ENCODE peak calls at places on chromosomes 16 and 17, in eight cellular contexts. R is neural progenitor cell; O is cardiac muscle cell; B is CD8-positive, alpha-beta T cell; N is thoracic aorta; C is heart left ventricle; W is testis; J is Caco-2. D is an unnamed sample. For H3K4me1 and H3K36me3, the result is how much of the 10 kb centered on the place peaks cover.

GRCh38 chr16:84851192-84852127 is 31.7 kb downstream of the CRISPLD2 start:
- DNase-seq in C (no peak), W (no peak), B (no peak), J (peak), N (no peak), R (no peak), O (peak), D (peak)

GRCh38 chr17:61974115-61974514 is 46.3 kb upstream of the INTS2 start:
- DNase-seq in O (no peak), W (no peak), J (no peak), B (no peak), N (no peak), C (no peak), R (no peak), D (no peak)

GRCh38 chr17:34723875-34724274 is 144.5 kb downstream of the TMEM132E start:
- DNase-seq in O (no peak), B (no peak), W (no peak), R (no peak), J (no peak), N (no peak), C (no peak), D (no peak)

GRCh38 chr16:391885-392335 is 5.1 kb upstream of the NME4 start:
- DNase-seq in O (peak), W (peak), R (peak), J (peak), B (peak), C (peak), N (no peak), D (peak)

GRCh38 chr17:74373838-74374606 is 6.7 kb downstream of the GPR142 start:
- DNase-seq in B (no peak), W (no peak), R (no peak), J (peak), C (no peak), N (no peak), O (no peak), D (no peak)

GRCh38 chr17:61235001-61235820 is 164.4 kb upstream of the TBX2 start:
- DNase-seq in B (no peak), C (no peak), N (no peak), J (no peak), R (no peak), O (no peak), W (no peak), D (no peak)

GRCh38 chr16:15031596-15031995 is 24.3 kb downstream of the NTAN1 start:
- DNase-seq in J (no peak), W (no peak), N (no peak), R (no peak), O (no peak), C (no peak), B (no peak), D (no peak)

GRCh38 chr16:72989203-72989991 is 58.5 kb downstream of the ZFHX3 start:
- DNase-seq in B (no peak), R (no peak), N (no peak), O (peak), W (peak), J (no peak), C (no peak), D (peak)

GRCh38 chr17:72297326-72298115 is 176.7 kb downstream of the SOX9 start:
- DNase-seq in R (no peak), O (peak), N (no peak), W (peak), C (peak), J (no peak), B (no peak), D (peak)

GRCh38 chr16:84228321-84228838 is 11.4 kb downstream of the KCNG4 start:
- DNase-seq in R (peak), B (no peak), N (peak), W (peak), C (peak), O (peak), J (no peak), D (peak)

GRCh38 chr16:10949424-10949970 is 5.1 kb downstream of the CLEC16A start:
- DNase-seq in N (no peak), J (no peak), R (peak), O (peak), W (no peak), C (no peak), B (no peak), D (no peak)

GRCh38 chr16:70703041-70703834 is 17.4 kb upstream of the MTSS2 start:
- DNase-seq in B (no peak), J (no peak), R (peak), W (no peak), O (peak), C (peak), N (peak), D (peak)

GRCh38 chr16:83336630-83337029 is 471.1 kb upstream of the HSBP1 start:
- DNase-seq in O (peak), J (no peak), R (no peak), C (no peak), W (no peak), N (no peak), B (no peak), D (no peak)

GRCh38 chr16:57049678-57050077 is 42.7 kb upstream of the CPNE2 start:
- DNase-seq in W (no peak), B (no peak), C (no peak), N (no peak), J (no peak), O (no peak), R (no peak), D (no peak)

GRCh38 chr16:80948886-80949502 is 57.7 kb downstream of the CMC2 start:
- DNase-seq in O (peak), R (peak), N (no peak), J (peak), C (peak), B (no peak), W (peak), D (peak)

GRCh38 chr16:58284488-58284887 is 10.3 kb downstream of the PRSS54 start:
- DNase-seq in R (no peak), N (no peak), W (no peak), B (no peak), J (no peak), O (no peak), C (no peak), D (no peak)

GRCh38 chr17:32496348-32497078 is 9.7 kb downstream of the CDK5R1 start:
- DNase-seq in W (no peak), O (peak), C (peak), J (no peak), B (no peak), N (no peak), R (no peak), D (peak)

GRCh38 chr17:69593716-69594115 is 179.2 kb downstream of the MAP2K6 start:
- DNase-seq in B (no peak), W (no peak), R (no peak), O (no peak), J (no peak), N (no peak), C (no peak), D (no peak)

GRCh38 chr17:3335876-3336275 is 37.7 kb upstream of the OR3A1 start:
- DNase-seq in R (no peak), C (no peak), B (no peak), W (no peak), N (no peak), J (peak), O (no peak), D (no peak)

GRCh38 chr16:89052824-89053724 is 40.6 kb upstream of the ACSF3 start:
- DNase-seq in W (no peak), B (no peak), O (no peak), N (no peak), C (no peak), R (no peak), J (peak), D (no peak)

GRCh38 chr17:3865166-3865565 is 19.1 kb upstream of the NCBP3 start:
- DNase-seq in W (no peak), O (peak), J (no peak), N (no peak), R (no peak), B (no peak), C (peak), D (no peak)

GRCh38 chr17:16419074-16419928 is 3.9 kb downstream of the TRPV2 start:
- DNase-seq in C (no peak), R (no peak), J (no peak), O (peak), N (no peak), W (no peak), B (peak), D (peak)

GRCh38 chr16:69934751-69935150 is 16.4 kb upstream of the CLEC18A start:
- DNase-seq in N (no peak), R (no peak), J (no peak), C (no peak), O (no peak), B (no peak), W (no peak), D (no peak)

GRCh38 chr16:85917959-85918358 is 19.0 kb downstream of the IRF8 start:
- DNase-seq in R (no peak), B (no peak), C (no peak), J (no peak), O (no peak), W (no peak), N (no peak), D (no peak)

GRCh38 chr16:2799852-2800226 is 1.6 kb downstream of the PRSS41 start:
- DNase-seq in O (no peak), R (no peak), W (no peak), C (no peak), B (no peak), J (peak), N (no peak), D (no peak)

GRCh38 chr17:13365331-13365730 is 236.4 kb downstream of the HS3ST3A1 start:
- DNase-seq in J (no peak), R (no peak), N (no peak), W (no peak), C (no peak), B (no peak), O (peak), D (no peak)

GRCh38 chr16:79316004-79316458 is 284.5 kb downstream of the MAF start:
- DNase-seq in C (no peak), O (no peak), B (no peak), R (no peak), N (no peak), W (no peak), J (no peak), D (no peak)

GRCh38 chr17:8791910-8792270 is 7.3 kb downstream of the MFSD6L start:
- DNase-seq in O (peak), N (no peak), W (no peak), B (no peak), R (no peak), C (no peak), J (no peak), D (no peak)

GRCh38 chr17:79776378-79777165 is 1.4 kb upstream of the CBX2 start:
- DNase-seq in W (no peak), C (no peak), N (no peak), O (no peak), R (peak), B (no peak), J (no peak), D (no peak)

GRCh38 chr16:89506113-89506504 is 2.1 kb upstream of the SPG7 start:
- DNase-seq in O (peak), W (no peak), N (no peak), J (no peak), B (no peak), R (no peak), C (peak), D (no peak)

GRCh38 chr16:7272567-7273158 is 60.0 kb upstream of the RBFOX1 start:
- DNase-seq in O (no peak), B (no peak), R (no peak), N (no peak), C (no peak), W (no peak), J (no peak), D (no peak)

GRCh38 chr17:48162946-48163506 is 55.5 kb downstream of the SNX11 start:
- DNase-seq in B (no peak), J (peak), C (no peak), O (peak), R (no peak), N (no peak), W (no peak), D (no peak)

GRCh38 chr17:78488867-78489634 is 88.1 kb downstream of the DNAH17 start:
- DNase-seq in B (no peak), N (no peak), W (no peak), R (no peak), J (no peak), O (no peak), C (no peak), D (no peak)

GRCh38 chr17:56319531-56319930 is 166.3 kb downstream of the ANKFN1 start:
- DNase-seq in O (peak), B (no peak), N (no peak), J (peak), C (no peak), W (no peak), R (peak), D (no peak)

GRCh38 chr16:49835116-49835880 is 20.6 kb downstream of the ZNF423 start:
- DNase-seq in R (no peak), N (no peak), J (no peak), C (no peak), B (no peak), W (no peak), O (peak), D (no peak)

GRCh38 chr16:49833055-49833454 is 22.9 kb downstream of the ZNF423 start:
- DNase-seq in C (peak), N (no peak), O (peak), J (no peak), W (peak), B (no peak), R (no peak), D (peak)

GRCh38 chr16:49833796-49834195 is 22.1 kb downstream of the ZNF423 start:
- DNase-seq in R (no peak), W (no peak), B (no peak), C (no peak), O (no peak), J (no peak), N (no peak), D (peak)

GRCh38 chr16:49836218-49836617 is 19.7 kb downstream of the ZNF423 start:
- DNase-seq in R (no peak), N (no peak), C (no peak), W (no peak), J (no peak), O (no peak), B (no peak), D (no peak)

GRCh38 chr16:49834496-49835009 is 21.4 kb downstream of the ZNF423 start:
- DNase-seq in N (no peak), C (peak), B (no peak), W (peak), R (peak), O (peak), J (no peak), D (peak)
- H3K4me1 ChIP-seq in N (half or more), C (half or more), B (under half), W (half or more), R (half or more), O (under half), J (under half), D (under half)

GRCh38 chr17:46047398-46047797 is 48.3 kb downstream of the STH start:
- DNase-seq in C (no peak), B (no peak), W (no peak), J (no peak), O (no peak), N (no peak), R (no peak), D (no peak)

GRCh38 chr17:46044286-46044928 is 45.4 kb downstream of the STH start:
- DNase-seq in J (peak), C (peak), B (peak), O (peak), N (peak), R (peak), W (peak), D (peak)

GRCh38 chr17:46045639-46046038 is 46.6 kb downstream of the STH start:
- DNase-seq in O (peak), R (no peak), B (no peak), N (no peak), W (no peak), J (no peak), C (no peak), D (no peak)

GRCh38 chr17:46044989-46045388 is 45.9 kb downstream of the STH start:
- DNase-seq in B (no peak), R (no peak), W (no peak), C (no peak), N (no peak), J (no peak), O (no peak), D (no peak)

GRCh38 chr17:46046957-46047356 is 47.9 kb downstream of the STH start:
- DNase-seq in R (no peak), O (peak), C (no peak), N (no peak), B (no peak), W (no peak), J (no peak), D (no peak)
- TF ChIP-seq CTCF in R (no peak), O (no peak), C (no peak), N (no peak), B (no peak), W (peak), J (no peak), D (no peak)

GRCh38 chr16:67707210-67707609 is 11.9 kb downstream of the GFOD2 start:
- DNase-seq in B (no peak), R (no peak), W (no peak), C (no peak), O (no peak), N (no peak), J (no peak), D (no peak)

GRCh38 chr16:67704110-67704509 is 15.0 kb downstream of the GFOD2 start:
- DNase-seq in N (no peak), W (no peak), O (no peak), C (no peak), J (no peak), R (no peak), B (no peak), D (no peak)

GRCh38 chr16:67707790-67708189 is 11.3 kb downstream of the GFOD2 start:
- DNase-seq in O (no peak), N (no peak), J (no peak), W (no peak), R (no peak), B (no peak), C (no peak), D (no peak)

GRCh38 chr16:67709050-67709449 is 10.1 kb downstream of the GFOD2 start:
- DNase-seq in C (no peak), N (no peak), O (no peak), B (no peak), W (no peak), J (no peak), R (no peak), D (no peak)

GRCh38 chr16:67708368-67708771 is 10.7 kb downstream of the GFOD2 start:
- DNase-seq in N (no peak), W (no peak), J (no peak), R (no peak), O (no peak), B (no peak), C (no peak), D (no peak)
- H3K36me3 ChIP-seq in N (under half), W (under half), J (under half), R (under half), O (under half), B (under half), C (under half), D (under half)

DNA sequence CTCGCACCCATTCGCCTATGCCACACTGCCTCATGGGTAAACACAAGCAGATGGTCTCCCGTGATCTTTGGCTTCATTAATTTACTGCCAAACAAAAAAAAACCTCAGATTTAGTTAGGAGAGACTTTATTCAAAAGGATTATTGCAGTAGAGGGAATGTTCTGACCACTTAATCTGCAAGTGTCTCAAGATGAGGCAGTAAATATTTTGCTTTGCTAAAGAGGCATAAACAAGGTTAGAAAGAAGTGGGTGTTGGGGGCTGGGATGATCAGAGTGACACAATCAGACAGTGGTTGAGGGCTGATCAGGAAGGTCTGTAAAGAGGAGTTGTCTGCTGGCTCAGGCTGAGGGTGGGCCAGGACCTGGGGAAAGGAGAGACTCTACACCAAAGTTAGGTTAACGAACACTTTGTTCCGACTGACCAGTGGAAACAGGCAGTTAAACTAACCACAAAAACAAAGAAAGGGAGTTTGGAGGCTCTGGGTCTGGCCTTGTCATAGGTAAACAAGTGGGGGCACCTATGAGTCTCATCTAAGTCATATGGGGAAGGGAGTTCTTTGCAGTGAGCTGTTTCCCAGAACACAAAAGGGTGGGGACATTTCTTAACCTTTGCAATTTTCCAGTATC is 28.5 kb downstream of the HSD17B2 start:
- DNase-seq in C (no peak), W (no peak), R (no peak), J (no peak), B (no peak), O (no peak), N (no peak), D (no peak)
- H3K4me1 ChIP-seq in C (under half), W (under half), R (under half), J (under half), B (under half), O (under half), N (under half), D (under half)

GRCh38 chr17:57404073-57404472 is 147.8 kb downstream of the MSI2 start:
- DNase-seq in J (no peak), N (no peak), O (no peak), W (no peak), R (no peak), C (no peak), B (no peak), D (no peak)
- TF ChIP-seq CTCF in J (peak), N (no peak), O (no peak), W (no peak), R (no peak), C (no peak), B (no peak), D (no peak)

GRCh38 chr17:41882756-41883155 is 17.5 kb upstream of the KLHL11 start:
- DNase-seq in O (no peak), W (no peak), N (no peak), R (no peak), J (no peak), B (no peak), C (no peak), D (no peak)
- H3K36me3 ChIP-seq in O (half or more), W (under half), N (half or more), R (under half), J (under half), B (half or more), C (under half), D (half or more)

GRCh38 chr16:12501727-12502457 is 301.8 kb downstream of the CPPED1 start:
- DNase-seq in J (peak), C (no peak), B (no peak), W (no peak), O (no peak), R (no peak), N (no peak), D (no peak)
- H3K4me1 ChIP-seq in J (under half), C (under half), B (under half), W (under half), O (under half), R (under half), N (under half), D (under half)

GRCh38 chr17:49776864-49777263 is 11.6 kb upstream of the KAT7 start:
- DNase-seq in O (no peak), J (no peak), R (no peak), C (no peak), N (no peak), B (no peak), W (peak), D (peak)

GRCh38 chr17:49775546-49776260 is 11.8 kb upstream of the FAM117A start:
- DNase-seq in N (no peak), B (no peak), C (no peak), R (peak), O (peak), J (peak), W (no peak), D (no peak)

GRCh38 chr17:49783051-49783715 is 5.3 kb upstream of the KAT7 start:
- DNase-seq in N (no peak), B (no peak), W (peak), C (no peak), J (no peak), R (no peak), O (no peak), D (peak)

GRCh38 chr17:49777577-49777976 is 10.9 kb upstream of the KAT7 start:
- DNase-seq in N (no peak), J (no peak), W (no peak), O (no peak), R (peak), C (no peak), B (no peak), D (no peak)

GRCh38 chr17:49779730-49780220 is 8.7 kb upstream of the KAT7 start:
- DNase-seq in B (no peak), J (peak), R (peak), N (no peak), W (peak), C (no peak), O (peak), D (peak)
- TF ChIP-seq CTCF in B (peak), J (peak), R (peak), N (peak), W (peak), C (peak), O (peak), D (peak)

GRCh38 chr17:28577466-28577824 is 750 bp upstream of the ALDOC start:
- DNase-seq in J (no peak), W (no peak), R (no peak), C (no peak), O (no peak), N (no peak), B (no peak), D (no peak)
- H3K36me3 ChIP-seq in J (under half), W (under half), R (under half), C (under half), O (under half), N (under half), B (under half), D (under half)

D was measured in tibial artery.